ENCODE peak calls at places on chromosomes 11 and 22, in five cellular contexts. One of them, this sample, is unnamed.

GRCh38 chr11:19546325-19546724 is 166.3 kb upstream of the NAV2 start:
- DNase-seq in psoas muscle: no peak
- DNase-seq in hepatocyte: no peak
- DNase-seq in lower leg skin: no peak
- DNase-seq in Caco-2: no peak
- DNase-seq in this sample: peak

GRCh38 chr11:12112731-12113130 is 2.3 kb downstream of the MICAL2 start:
- DNase-seq in psoas muscle: no peak
- DNase-seq in hepatocyte: no peak
- DNase-seq in lower leg skin: no peak
- DNase-seq in Caco-2: no peak
- DNase-seq in this sample: no peak

GRCh38 chr11:65590240-65590738 is 5.3 kb downstream of the KCNK7 start:
- DNase-seq in psoas muscle: peak
- DNase-seq in hepatocyte: no peak
- DNase-seq in lower leg skin: no peak
- DNase-seq in Caco-2: no peak
- DNase-seq in this sample: peak

GRCh38 chr11:109739374-109739773 is 317.4 kb downstream of the C11orf87 start:
- DNase-seq in psoas muscle: no peak
- DNase-seq in hepatocyte: no peak
- DNase-seq in lower leg skin: no peak
- DNase-seq in Caco-2: no peak
- DNase-seq in this sample: peak

GRCh38 chr22:43546186-43546585 is 134.4 kb downstream of the MPPED1 start:
- DNase-seq in psoas muscle: no peak
- DNase-seq in hepatocyte: no peak
- DNase-seq in lower leg skin: no peak
- DNase-seq in Caco-2: no peak
- DNase-seq in this sample: no peak

GRCh38 chr11:19218801-19219460 is 17.1 kb upstream of the CSRP3 start:
- DNase-seq in psoas muscle: peak
- DNase-seq in hepatocyte: no peak
- DNase-seq in lower leg skin: peak
- DNase-seq in Caco-2: no peak
- DNase-seq in this sample: no peak

GRCh38 chr11:57482782-57483569 is 22.6 kb downstream of the RTN4RL2 start:
- DNase-seq in psoas muscle: peak
- DNase-seq in hepatocyte: peak
- DNase-seq in lower leg skin: no peak
- DNase-seq in Caco-2: no peak
- DNase-seq in this sample: no peak

GRCh38 chr22:36929621-36930020 is 16.2 kb downstream of the CSF2RB start:
- DNase-seq in psoas muscle: no peak
- DNase-seq in hepatocyte: no peak
- DNase-seq in lower leg skin: no peak
- DNase-seq in Caco-2: no peak
- DNase-seq in this sample: no peak

GRCh38 chr11:25242928-25243327 is 746.1 kb downstream of the LUZP2 start:
- DNase-seq in psoas muscle: no peak
- DNase-seq in hepatocyte: no peak
- DNase-seq in lower leg skin: no peak
- DNase-seq in Caco-2: no peak
- DNase-seq in this sample: no peak

GRCh38 chr11:85875505-85875904 is 20.3 kb downstream of the CCDC83 start:
- DNase-seq in psoas muscle: no peak
- DNase-seq in hepatocyte: no peak
- DNase-seq in lower leg skin: no peak
- DNase-seq in Caco-2: no peak
- DNase-seq in this sample: peak

GRCh38 chr11:62336949-62337681 is at the start of gene ASRGL1:
- DNase-seq in psoas muscle: peak
- DNase-seq in hepatocyte: peak
- DNase-seq in lower leg skin: peak
- DNase-seq in Caco-2: peak
- DNase-seq in this sample: peak

GRCh38 chr11:17653606-17654005 is 65.8 kb upstream of the MYOD1 start:
- DNase-seq in psoas muscle: no peak
- DNase-seq in hepatocyte: no peak
- DNase-seq in lower leg skin: no peak
- DNase-seq in Caco-2: no peak
- DNase-seq in this sample: no peak

GRCh38 chr11:11552688-11553087 is 69.1 kb downstream of the GALNT18 start:
- DNase-seq in psoas muscle: no peak
- DNase-seq in hepatocyte: peak
- DNase-seq in lower leg skin: no peak
- DNase-seq in Caco-2: peak
- DNase-seq in this sample: no peak

GRCh38 chr22:23066200-23067022 is 3.9 kb upstream of the GNAZ start:
- DNase-seq in psoas muscle: peak
- DNase-seq in hepatocyte: no peak
- DNase-seq in lower leg skin: no peak
- DNase-seq in Caco-2: no peak
- DNase-seq in this sample: no peak

GRCh38 chr11:32071811-32072210 is 19.1 kb upstream of the RCN1 start:
- DNase-seq in psoas muscle: no peak
- DNase-seq in hepatocyte: peak
- DNase-seq in lower leg skin: no peak
- DNase-seq in Caco-2: peak
- DNase-seq in this sample: peak

GRCh38 chr22:38834215-38834953 is 9.4 kb downstream of the NPTXR start:
- DNase-seq in psoas muscle: peak
- DNase-seq in hepatocyte: no peak
- DNase-seq in lower leg skin: no peak
- DNase-seq in Caco-2: no peak
- DNase-seq in this sample: no peak

GRCh38 chr11:62921573-62922188 is 518 bp upstream of the CHRM1 start:
- DNase-seq in psoas muscle: no peak
- DNase-seq in hepatocyte: no peak
- DNase-seq in lower leg skin: peak
- DNase-seq in Caco-2: no peak
- DNase-seq in this sample: peak

GRCh38 chr11:118238397-118238796 is 13.6 kb upstream of the JAML start:
- DNase-seq in psoas muscle: no peak
- DNase-seq in hepatocyte: no peak
- DNase-seq in lower leg skin: no peak
- DNase-seq in Caco-2: no peak
- DNase-seq in this sample: no peak

GRCh38 chr11:72548481-72548880 is 114.2 kb upstream of the CLPB start:
- DNase-seq in psoas muscle: no peak
- DNase-seq in hepatocyte: no peak
- DNase-seq in lower leg skin: no peak
- DNase-seq in Caco-2: no peak
- DNase-seq in this sample: no peak

GRCh38 chr11:60953781-60954180 is 1.8 kb upstream of the SLC15A3 start:
- DNase-seq in psoas muscle: no peak
- DNase-seq in hepatocyte: no peak
- DNase-seq in lower leg skin: no peak
- DNase-seq in Caco-2: no peak
- DNase-seq in this sample: peak

GRCh38 chr22:46442217-46442853 is 95.1 kb downstream of the CELSR1 start:
- DNase-seq in psoas muscle: no peak
- DNase-seq in hepatocyte: no peak
- DNase-seq in lower leg skin: no peak
- DNase-seq in Caco-2: no peak
- DNase-seq in this sample: no peak

GRCh38 chr11:66081505-66081904 is 11.4 kb downstream of the PACS1 start:
- DNase-seq in psoas muscle: no peak
- DNase-seq in hepatocyte: peak
- DNase-seq in lower leg skin: peak
- DNase-seq in Caco-2: no peak
- DNase-seq in this sample: no peak

GRCh38 chr11:41499429-41499828 is 40.0 kb upstream of the LRRC4C start:
- DNase-seq in psoas muscle: no peak
- DNase-seq in hepatocyte: no peak
- DNase-seq in lower leg skin: no peak
- DNase-seq in Caco-2: no peak
- DNase-seq in this sample: no peak

GRCh38 chr11:765802-766091 is 11.5 kb downstream of the GATD1 start:
- DNase-seq in psoas muscle: no peak
- DNase-seq in hepatocyte: no peak
- DNase-seq in lower leg skin: no peak
- DNase-seq in Caco-2: peak
- DNase-seq in this sample: no peak

GRCh38 chr11:2793781-2794418 is 91.7 kb downstream of the CDKN1C start:
- DNase-seq in psoas muscle: peak
- DNase-seq in hepatocyte: no peak
- DNase-seq in lower leg skin: no peak
- DNase-seq in Caco-2: peak
- DNase-seq in this sample: no peak

GRCh38 chr22:19970479-19971275 is 29.1 kb upstream of the TXNRD2 start:
- DNase-seq in psoas muscle: peak
- DNase-seq in hepatocyte: peak
- DNase-seq in lower leg skin: peak
- DNase-seq in Caco-2: peak
- DNase-seq in this sample: peak

GRCh38 chr11:61587951-61588695 is 7.2 kb upstream of the SYT7 start:
- DNase-seq in psoas muscle: peak
- DNase-seq in hepatocyte: peak
- DNase-seq in lower leg skin: no peak
- DNase-seq in Caco-2: peak
- DNase-seq in this sample: peak

GRCh38 chr11:101267654-101268053 is 138.0 kb upstream of the PGR start:
- DNase-seq in psoas muscle: no peak
- DNase-seq in hepatocyte: no peak
- DNase-seq in lower leg skin: no peak
- DNase-seq in Caco-2: no peak
- DNase-seq in this sample: no peak

GRCh38 chr11:103541186-103541795 is 432.1 kb downstream of the DYNC2H1 start:
- DNase-seq in psoas muscle: no peak
- DNase-seq in hepatocyte: peak
- DNase-seq in lower leg skin: peak
- DNase-seq in Caco-2: peak
- DNase-seq in this sample: no peak

GRCh38 chr11:117449111-117449693 is 121.5 kb downstream of the CEP164 start:
- DNase-seq in psoas muscle: no peak
- DNase-seq in hepatocyte: no peak
- DNase-seq in lower leg skin: no peak
- DNase-seq in Caco-2: no peak
- DNase-seq in this sample: no peak

GRCh38 chr22:37211853-37212173 is 464 bp downstream of the SSTR3 start:
- DNase-seq in psoas muscle: no peak
- DNase-seq in hepatocyte: no peak
- DNase-seq in lower leg skin: no peak
- DNase-seq in Caco-2: no peak
- DNase-seq in this sample: no peak

DNA sequence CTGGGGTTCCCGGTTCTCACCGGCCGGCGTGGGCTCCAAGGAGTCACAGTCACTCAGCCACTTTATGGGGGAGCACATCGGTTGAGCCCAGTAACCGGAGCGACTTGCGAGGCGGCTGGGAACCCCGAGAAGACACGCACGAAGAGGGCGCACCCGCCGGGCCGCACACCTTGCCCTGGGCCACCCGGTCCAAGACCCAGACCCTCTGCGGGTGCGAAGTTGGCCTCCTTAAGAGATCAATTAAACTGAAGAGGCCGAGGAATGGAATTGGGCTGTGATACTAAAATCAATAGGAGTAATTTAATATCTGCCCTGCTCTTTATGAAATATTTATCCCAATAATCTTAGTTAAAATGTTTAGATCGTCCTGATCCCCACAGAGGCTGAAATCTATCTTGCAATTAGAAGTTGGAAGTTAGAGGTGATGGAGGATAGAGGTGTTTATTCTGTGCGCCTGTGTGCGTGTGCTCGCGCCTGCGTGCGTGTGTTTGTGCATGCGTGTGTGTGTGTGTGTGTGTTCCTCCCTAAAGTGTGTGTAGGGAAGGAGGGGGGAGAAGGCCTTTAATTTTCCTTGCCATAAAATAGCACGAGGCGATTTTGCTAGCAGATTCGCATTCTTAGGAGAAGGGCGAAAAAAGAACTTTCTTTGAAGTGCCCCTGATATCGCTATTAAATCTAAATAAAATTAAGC is 978 bp upstream of the MN1 start:
- DNase-seq in psoas muscle: no peak
- DNase-seq in hepatocyte: no peak
- DNase-seq in lower leg skin: no peak
- DNase-seq in Caco-2: no peak
- DNase-seq in this sample: no peak
- H3K4me3 ChIP-seq in psoas muscle: peak
- H3K4me3 ChIP-seq in hepatocyte: peak
- H3K4me3 ChIP-seq in lower leg skin: peak
- H3K4me3 ChIP-seq in Caco-2: no peak
- H3K4me3 ChIP-seq in this sample: peak

DNA sequence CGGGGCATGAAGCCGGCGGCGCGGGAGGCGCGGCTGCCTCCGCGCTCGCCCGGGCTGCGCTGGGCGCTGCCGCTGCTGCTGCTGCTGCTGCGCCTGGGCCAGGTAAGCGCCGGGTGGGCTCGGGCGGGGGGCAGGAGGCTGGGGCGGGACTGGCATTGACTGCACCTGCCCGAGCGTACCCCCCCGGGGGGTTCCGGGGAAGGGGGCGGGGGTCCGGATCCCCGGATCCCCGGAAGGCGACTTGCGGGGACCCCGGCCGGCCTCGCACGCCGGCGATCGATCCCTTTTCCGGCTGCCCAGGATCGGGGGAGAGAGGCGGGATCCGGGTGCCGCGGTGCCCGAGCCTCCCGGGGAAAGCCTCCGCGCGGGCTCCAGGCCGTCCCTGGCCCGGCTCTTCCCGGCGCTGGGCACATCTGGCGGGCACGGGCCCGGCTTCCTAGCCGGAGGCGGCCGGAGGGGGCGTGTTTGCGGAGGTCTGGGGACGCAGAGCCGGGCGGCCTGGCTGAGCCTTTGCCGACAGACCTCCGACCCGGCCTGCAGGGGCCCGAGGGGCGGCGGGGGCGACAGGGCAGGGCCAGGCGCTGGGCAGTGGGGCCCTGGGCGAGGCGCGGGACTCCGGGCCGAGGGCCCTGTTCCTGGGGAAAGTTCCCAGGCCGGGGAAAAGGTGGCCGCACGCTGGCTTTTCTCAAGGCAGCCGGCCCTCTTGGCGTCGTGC is 705 bp downstream of the PTPRJ start:
- DNase-seq in psoas muscle: peak
- DNase-seq in hepatocyte: peak
- DNase-seq in lower leg skin: no peak
- DNase-seq in Caco-2: no peak
- DNase-seq in this sample: peak
- TF ChIP-seq CTCF in psoas muscle: peak
- TF ChIP-seq CTCF in hepatocyte: peak
- TF ChIP-seq CTCF in lower leg skin: no peak
- TF ChIP-seq CTCF in Caco-2: no peak
- TF ChIP-seq CTCF in this sample: no peak

DNA sequence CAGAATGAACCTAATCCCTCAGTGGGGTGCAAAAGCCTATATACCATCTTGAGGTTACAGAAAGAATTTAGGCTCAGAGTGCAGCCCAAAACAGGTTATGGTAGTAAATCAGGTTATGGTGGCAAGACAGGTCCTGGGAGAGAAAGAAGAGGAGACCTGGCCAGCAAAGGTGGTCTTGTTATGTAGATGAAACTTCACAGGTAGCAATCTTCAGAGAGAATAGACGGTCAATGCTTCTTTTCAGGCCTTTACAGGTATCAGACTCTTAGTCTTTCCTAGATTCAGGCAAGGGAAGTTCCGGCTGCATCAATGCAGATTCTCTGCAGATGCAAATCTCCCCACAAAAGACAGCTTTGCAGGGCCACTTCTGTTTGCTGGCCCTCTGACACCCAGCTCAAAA is 45.8 kb upstream of the SORL1 start:
- DNase-seq in psoas muscle: no peak
- DNase-seq in hepatocyte: no peak
- DNase-seq in lower leg skin: no peak
- DNase-seq in Caco-2: no peak
- DNase-seq in this sample: no peak
- H3K4me3 ChIP-seq in psoas muscle: no peak
- H3K4me3 ChIP-seq in hepatocyte: no peak
- H3K4me3 ChIP-seq in lower leg skin: no peak
- H3K4me3 ChIP-seq in Caco-2: no peak
- H3K4me3 ChIP-seq in this sample: no peak

GRCh38 chr11:102390667-102391449 is 43.8 kb downstream of the BIRC2 start:
- DNase-seq in psoas muscle: peak
- DNase-seq in hepatocyte: peak
- DNase-seq in lower leg skin: peak
- DNase-seq in Caco-2: peak
- DNase-seq in this sample: peak
- TF ChIP-seq CTCF in psoas muscle: peak
- TF ChIP-seq CTCF in hepatocyte: peak
- TF ChIP-seq CTCF in lower leg skin: no peak
- TF ChIP-seq CTCF in Caco-2: peak
- TF ChIP-seq CTCF in this sample: peak